ENCODE peak calls at places on chromosomes 4 and X, in five cellular contexts. D is CD8-positive, alpha-beta T cell; T is hepatocyte; Q is thoracic aorta; H is lower lobe of right lung. B is an unnamed sample.

GRCh38 chr4:95507147-95507546 is 41.6 kb downstream of the UNC5C start:
- DNase-seq in T (no peak), D (no peak), H (no peak), Q (no peak), B (no peak)

GRCh38 chr4:61397174-61397573 is 197.0 kb downstream of the ADGRL3 start:
- DNase-seq in H (no peak), T (no peak), Q (no peak), D (no peak), B (no peak)

GRCh38 chr4:15738877-15739276 is 36.0 kb downstream of the BST1 start:
- DNase-seq in T (no peak), D (no peak), H (no peak), Q (no peak), B (no peak)

GRCh38 chrX:55008571-55009358 is 8.6 kb downstream of the APEX2 start:
- DNase-seq in D (no peak), Q (no peak), T (no peak), H (no peak), B (no peak)

GRCh38 chr4:5730993-5731975 is 20.3 kb downstream of the EVC start:
- DNase-seq in H (no peak), D (no peak), T (no peak), Q (no peak), B (no peak)

GRCh38 chr4:88526221-88526815 is 2.7 kb upstream of the PYURF start:
- DNase-seq in H (no peak), D (no peak), T (no peak), Q (no peak), B (no peak)

GRCh38 chr4:149999485-150000074 is 78.7 kb upstream of the DCLK2 start:
- DNase-seq in D (no peak), H (no peak), Q (no peak), T (peak; percentile 68), B (peak; percentile 17)

GRCh38 chr4:159552979-159553768 is 450.3 kb downstream of the RAPGEF2 start:
- DNase-seq in D (no peak), Q (no peak), H (no peak), T (no peak), B (no peak)

GRCh38 chr4:139806929-139807328 is 141.3 kb downstream of the MGST2 start:
- DNase-seq in H (no peak), T (no peak), D (no peak), Q (no peak), B (no peak)
- TF ChIP-seq CTCF in H (no peak), T (no peak), D (no peak), Q (no peak), B (peak; percentile 27)

GRCh38 chr4:151443777-151444176 is 34.8 kb downstream of the FHIP1A start:
- DNase-seq in Q (no peak), T (no peak), D (no peak), H (no peak), B (no peak)
- H3K4me3 ChIP-seq in Q (no peak overlapping the region), T (no peak overlapping the region), D (no peak overlapping the region), H (no peak overlapping the region), B (no peak overlapping the region)

GRCh38 chrX:119783026-119783425 is 8.4 kb downstream of the RPL39 start:
- DNase-seq in H (peak; percentile 47), T (no peak), Q (no peak), D (no peak), B (no peak)

GRCh38 chrX:119784747-119785446 is 6.5 kb downstream of the RPL39 start:
- DNase-seq in T (no peak), H (no peak), Q (no peak), D (peak; percentile 45), B (peak; percentile 33)
- H3K27me3 ChIP-seq in T (no peaks in the 10 kb centered on the region), H (no peaks in the 10 kb centered on the region), Q (no peaks in the 10 kb centered on the region), D (no peaks in the 10 kb centered on the region), B (no peaks in the 10 kb centered on the region)

GRCh38 chrX:9606971-9607370 is 142.1 kb downstream of the TBL1X start:
- DNase-seq in D (no peak), T (no peak), H (no peak), Q (no peak), B (no peak)

GRCh38 chrX:9609987-9610386 is 145.1 kb downstream of the TBL1X start:
- DNase-seq in H (no peak), D (no peak), Q (no peak), T (no peak), B (no peak)

GRCh38 chrX:9605484-9605883 is 140.6 kb downstream of the TBL1X start:
- DNase-seq in H (no peak), D (no peak), Q (no peak), T (no peak), B (no peak)

GRCh38 chrX:9604908-9605306 is 140.0 kb downstream of the TBL1X start:
- DNase-seq in D (no peak), Q (no peak), T (no peak), H (no peak), B (no peak)

DNA sequence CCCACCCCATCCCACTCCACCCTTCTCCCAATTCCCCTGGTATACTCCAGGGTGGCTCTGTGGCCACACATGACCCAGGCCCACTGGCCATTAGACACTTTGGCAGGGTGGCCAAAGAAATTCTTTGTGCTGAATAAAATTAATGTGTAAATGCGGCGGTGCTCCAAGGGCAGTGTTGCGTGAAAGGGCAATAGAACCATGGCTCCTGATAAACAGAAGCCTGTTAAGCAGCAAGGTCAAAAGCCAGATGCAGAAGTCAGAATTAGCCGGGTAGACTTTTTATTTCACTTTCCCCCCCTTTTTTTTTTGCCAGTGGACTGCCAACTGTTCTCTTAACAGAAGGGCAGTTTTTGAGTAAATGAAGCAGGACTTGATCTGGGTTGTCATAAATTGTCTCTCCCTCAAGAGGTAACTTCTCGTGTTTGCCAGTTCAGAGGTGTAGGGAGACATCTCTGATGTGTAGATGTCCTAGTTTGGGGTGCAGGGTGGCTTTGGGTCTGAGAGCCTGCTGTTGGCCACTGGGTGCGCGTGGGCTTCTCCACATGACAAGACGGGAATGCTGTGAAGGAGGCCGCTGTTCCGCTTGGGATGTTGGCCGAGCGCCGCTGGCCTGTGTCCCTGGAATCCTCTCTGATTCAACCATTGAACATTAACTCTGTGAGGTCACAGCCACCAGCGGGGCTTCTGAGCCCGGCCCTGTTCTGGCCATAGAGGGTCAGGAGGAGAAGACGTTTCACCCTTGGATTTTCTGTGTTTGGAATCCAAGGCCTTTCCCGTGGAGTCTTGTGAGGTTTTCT is 139.5 kb downstream of the TBL1X start:
- DNase-seq in D (no peak), H (no peak), T (no peak), Q (peak; percentile 5), B (no peak)
- TF ChIP-seq CTCF in D (no peak), H (no peak), T (no peak), Q (no peak), B (no peak)

GRCh38 chrX:51742586-51742985 is 656 bp upstream of the GSPT2 start:
- DNase-seq in Q (no peak), D (no peak), T (no peak), H (no peak), B (no peak)
- H3K4me3 ChIP-seq in Q (peak overlapping the region; percentile 81), D (peak overlapping the region; percentile 57), T (no peak overlapping the region), H (peak overlapping the region; percentile 65), B (no peak overlapping the region)

DNA sequence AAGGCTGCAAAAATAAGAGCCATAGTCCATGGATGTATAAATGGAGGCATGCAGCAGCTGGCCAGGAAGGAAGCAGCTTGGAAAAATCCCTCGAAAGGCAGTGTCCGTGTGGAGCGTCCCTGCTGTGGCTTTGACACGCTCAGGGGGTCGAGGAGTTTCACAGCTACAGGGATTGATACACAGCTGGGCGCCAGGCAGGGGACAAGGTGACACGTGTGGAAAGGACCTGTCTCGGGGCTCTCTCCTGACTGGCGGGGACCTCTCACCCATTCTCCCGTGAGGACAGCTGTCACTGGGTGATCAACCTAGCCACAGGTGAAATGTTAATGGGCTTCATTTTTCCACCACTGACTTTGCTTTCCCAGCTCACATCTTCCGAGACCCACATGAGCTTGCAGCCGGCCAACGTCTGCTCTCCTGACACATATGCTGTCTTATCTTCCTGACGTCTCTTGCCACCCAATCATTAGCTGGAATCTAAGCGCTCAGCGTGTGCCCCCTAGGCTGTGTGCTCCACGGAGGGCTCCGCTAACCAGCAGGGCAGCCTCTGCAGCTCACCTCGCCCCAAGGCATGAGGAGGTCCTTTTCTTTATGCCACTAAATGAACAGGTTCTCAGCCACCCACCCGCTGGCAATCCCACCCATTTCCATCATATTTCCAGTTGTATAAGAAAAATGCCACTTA is 89.4 kb upstream of the AFAP1 start:
- DNase-seq in Q (no peak), T (no peak), D (no peak), H (no peak), B (no peak)
- H3K27me3 ChIP-seq in Q (no peaks in the 10 kb centered on the region), T (no peaks in the 10 kb centered on the region), D (no peaks in the 10 kb centered on the region), H (no peaks in the 10 kb centered on the region), B (no peaks in the 10 kb centered on the region)

GRCh38 chr4:121653986-121654385 is 42.8 kb downstream of the ANXA5 start:
- DNase-seq in T (no peak), Q (no peak), D (no peak), H (no peak), B (no peak)

GRCh38 chr4:121655320-121656268 is 41.2 kb downstream of the ANXA5 start:
- DNase-seq in T (no peak), Q (no peak), D (no peak), H (no peak), B (no peak)

GRCh38 chr4:121654738-121655137 is 42.0 kb downstream of the ANXA5 start:
- DNase-seq in Q (no peak), T (no peak), D (no peak), H (no peak), B (no peak)

GRCh38 chr4:121658125-121658524 is 38.7 kb downstream of the ANXA5 start:
- DNase-seq in H (no peak), D (no peak), T (peak; percentile 12), Q (no peak), B (no peak)

DNA sequence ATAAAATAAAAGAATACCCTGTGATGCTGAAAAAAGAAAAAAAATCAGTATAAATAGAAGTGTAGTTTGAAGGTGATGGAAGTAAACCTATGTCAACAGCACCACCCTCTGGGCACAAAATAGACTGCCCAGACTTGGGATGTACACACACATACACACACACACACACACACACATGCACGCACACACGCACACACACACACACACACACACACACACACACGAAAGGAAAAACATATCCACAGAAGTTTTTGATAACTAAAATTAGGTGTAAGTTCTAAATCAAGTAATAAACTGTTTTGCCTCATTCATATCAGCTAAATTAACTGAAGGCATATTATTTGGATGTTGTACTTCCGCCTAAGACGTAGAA is 40.5 kb downstream of the ANXA5 start:
- DNase-seq in Q (peak; percentile 7), T (peak; percentile 77), D (no peak), H (peak; percentile 51), B (no peak)
- TF ChIP-seq CTCF in Q (peak; percentile 26), T (peak; percentile 65), D (no peak), H (peak; percentile 26), B (peak; percentile 44)

DNA sequence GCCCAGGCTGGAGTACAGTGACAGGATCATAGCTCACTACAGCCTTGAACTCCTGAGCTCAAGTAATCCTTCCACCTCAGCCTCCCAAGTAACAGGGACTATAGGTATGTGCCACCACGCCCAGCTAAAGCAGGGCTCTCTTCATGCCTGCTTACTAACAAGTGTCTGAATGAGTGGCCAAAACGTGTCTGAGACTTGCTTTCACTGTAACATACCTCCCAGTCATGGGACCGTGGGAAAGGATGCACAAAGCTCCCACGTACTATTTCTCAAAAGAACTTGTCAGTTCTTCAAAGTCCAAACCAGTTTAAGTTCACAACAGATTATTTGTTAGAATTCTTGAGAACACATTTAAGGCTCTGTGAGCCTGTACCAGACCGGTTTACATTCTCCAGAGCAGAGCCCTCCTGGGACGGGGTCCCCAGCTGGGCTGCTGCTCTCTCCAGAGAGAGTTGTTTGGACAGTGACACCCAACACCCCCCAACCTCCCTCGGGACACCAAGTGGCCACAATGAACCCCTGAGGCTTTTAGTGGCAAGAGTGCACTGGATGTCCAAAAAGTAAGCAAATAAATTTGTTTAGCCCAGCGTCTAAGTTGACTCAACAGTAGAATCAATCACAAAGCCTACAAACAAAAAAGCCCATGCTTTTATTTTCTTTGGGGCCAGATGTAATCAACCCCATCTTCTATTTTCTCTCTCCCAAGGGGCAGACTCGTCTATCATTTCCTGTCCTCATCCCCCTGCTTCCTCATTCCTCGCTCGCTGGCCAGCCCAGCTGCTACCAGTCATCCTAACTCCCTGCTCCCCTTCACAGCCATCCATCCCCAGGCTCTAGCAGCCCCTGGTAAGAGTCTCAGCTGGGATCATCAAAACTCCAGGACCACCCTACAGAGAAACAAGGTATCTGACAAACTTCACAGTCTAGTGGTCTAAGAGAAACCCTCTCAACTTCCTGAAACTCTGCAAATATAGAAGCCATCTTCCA is 23.9 kb downstream of the SH3KBP1 start:
- DNase-seq in Q (no peak), D (no peak), T (no peak), H (no peak), B (peak; percentile 75)
- H3K4me3 ChIP-seq in Q (no peak overlapping the region), D (no peak overlapping the region), T (no peak overlapping the region), H (no peak overlapping the region), B (peak overlapping the region; percentile 35)